ENCODE peak calls at places on chromosomes 3 and 15, in five cellular contexts. T, Q, X, O and U are unnamed samples.

GRCh38 chr15:29097971-29098370 is 171.7 kb downstream of the NSMCE3 start:
- DNase-seq in X (no peak), T (peak; percentile 33), Q (no peak), O (no peak), U (no peak)

GRCh38 chr3:123919353-123919752 is 35.2 kb upstream of the MYLK start:
- DNase-seq in O (no peak), X (no peak), T (no peak), Q (no peak), U (no peak)

GRCh38 chr3:69085543-69086132 is 901 bp downstream of the ARL6IP5 start:
- DNase-seq in Q (no peak), T (peak; percentile 71), X (peak; percentile 50), O (peak; percentile 34), U (no peak)

GRCh38 chr3:155869664-155870063 is 786 bp upstream of the GMPS start:
- DNase-seq in T (no peak), X (no peak), O (no peak), Q (no peak), U (no peak)

GRCh38 chr3:171226794-171227193 is 200.3 kb upstream of the SLC2A2 start:
- DNase-seq in T (no peak), Q (no peak), O (no peak), X (no peak), U (no peak)

GRCh38 chr3:188689101-188689574 is 482.6 kb upstream of the TPRG1 start:
- DNase-seq in O (no peak), T (peak; percentile 70), X (no peak), Q (no peak), U (no peak)

GRCh38 chr3:5339967-5340535 is 152.5 kb downstream of the EDEM1 start:
- DNase-seq in X (no peak), O (no peak), T (no peak), Q (no peak), U (no peak)

GRCh38 chr15:43225201-43225949 is 4.6 kb upstream of the EPB42 start:
- DNase-seq in Q (peak; percentile 60), O (peak; percentile 46), T (no peak), X (no peak), U (no peak)

GRCh38 chr15:100114526-100114925 is 227.2 kb downstream of the ADAMTS17 start:
- DNase-seq in T (no peak), Q (no peak), X (peak; percentile 55), O (no peak), U (no peak)

GRCh38 chr3:58563386-58564035 is 13.7 kb downstream of the FAM107A start:
- DNase-seq in Q (no peak), T (peak; percentile 21), X (no peak), O (no peak), U (peak; percentile 26)

GRCh38 chr3:40719660-40720287 is 195.0 kb downstream of the ZNF621 start:
- DNase-seq in Q (peak; percentile 61), T (no peak), X (no peak), O (no peak), U (no peak)

GRCh38 chr3:184811663-184811998 is 335 bp upstream of the VPS8 start:
- DNase-seq in T (no peak), X (no peak), O (no peak), Q (no peak), U (no peak)

GRCh38 chr3:14521611-14522010 is 18.5 kb downstream of the GRIP2 start:
- DNase-seq in Q (no peak), T (peak; percentile 61), O (no peak), X (no peak), U (no peak)

GRCh38 chr3:47266709-47267489 is 15.7 kb downstream of the KIF9 start:
- DNase-seq in Q (no peak), X (peak; percentile 88), T (peak; percentile 70), O (peak; percentile 59), U (peak; percentile 79)

GRCh38 chr3:74055064-74055463 is 430.3 kb upstream of the PDZRN3 start:
- DNase-seq in T (no peak), Q (no peak), O (no peak), X (no peak), U (no peak)

GRCh38 chr3:157405457-157405856 is 31.2 kb upstream of the PTX3 start:
- DNase-seq in O (no peak), Q (no peak), T (no peak), X (no peak), U (no peak)

GRCh38 chr3:100606894-100607512 is 2.4 kb upstream of the ADGRG7 start:
- DNase-seq in Q (peak; percentile 4), O (no peak), X (no peak), T (no peak), U (no peak)

GRCh38 chr3:160676547-160677303 is at the start of gene ARL14:
- DNase-seq in T (no peak), X (no peak), Q (no peak), O (no peak), U (peak; percentile 61)

GRCh38 chr3:122299872-122300460 is 25.1 kb upstream of the CSTA start:
- DNase-seq in O (peak; percentile 50), Q (no peak), T (no peak), X (no peak), U (no peak)

GRCh38 chr15:24676431-24676830 is 856 bp downstream of the NPAP1 start:
- DNase-seq in Q (no peak), O (no peak), X (no peak), T (no peak), U (no peak)

GRCh38 chr3:196803891-196804468 is 63.7 kb upstream of the SENP5 start:
- DNase-seq in T (no peak), X (no peak), O (no peak), Q (no peak), U (no peak)

GRCh38 chr3:184171562-184171961 is 3.1 kb upstream of the AP2M1 start:
- DNase-seq in Q (no peak), X (no peak), T (no peak), O (no peak), U (no peak)